ENCODE peak calls at places on chromosomes 13 and 19, in six cellular contexts. U is hypothalamus, A is substantia nigra, Y is suprapubic skin, B is HEK293T, E is EH. K is an unnamed sample.

GRCh38 chr13:86601351-86601750 is 802.1 kb upstream of the SLITRK6 start:
- DNase-seq in U (no peak), E (no peak), B (no peak), Y (no peak), A (no peak), K (no peak)

GRCh38 chr19:988081-988480 is 3.9 kb downstream of the WDR18 start:
- DNase-seq in B (no peak), A (no peak), Y (no peak), U (no peak), E (no peak), K (no peak)

GRCh38 chr13:22055259-22055658 is 384.4 kb downstream of the FGF9 start:
- DNase-seq in U (no peak), Y (no peak), A (no peak), B (no peak), E (no peak), K (no peak)

GRCh38 chr19:44955500-44956439 is 590 bp downstream of the CLPTM1 start:
- DNase-seq in A (no peak), E (peak), B (no peak), Y (no peak), U (no peak), K (no peak)

GRCh38 chr19:47012620-47013019 is 7.0 kb upstream of the NPAS1 start:
- DNase-seq in Y (no peak), E (no peak), B (no peak), A (no peak), U (no peak), K (no peak)

GRCh38 chr13:113547248-113547971 is 37.1 kb upstream of the TFDP1 start:
- DNase-seq in Y (no peak), U (no peak), A (no peak), E (peak), B (no peak), K (no peak)

GRCh38 chr19:31350693-31351211 is 1.5 kb upstream of the TSHZ3 start:
- DNase-seq in E (peak), U (peak), A (no peak), Y (no peak), B (peak), K (peak)

GRCh38 chr19:16168465-16169081 is 4.8 kb downstream of the CIB3 start:
- DNase-seq in E (no peak), Y (no peak), B (no peak), A (no peak), U (no peak), K (no peak)

GRCh38 chr13:33228645-33229445 is 56.7 kb downstream of the STARD13 start:
- DNase-seq in E (peak), A (no peak), B (peak), U (no peak), Y (no peak), K (no peak)

GRCh38 chr13:61276401-61276800 is 139.2 kb downstream of the PCDH20 start:
- DNase-seq in E (no peak), Y (no peak), B (no peak), A (no peak), U (no peak), K (no peak)

GRCh38 chr19:44596428-44597130 is 16.8 kb upstream of the IGSF23 start:
- DNase-seq in U (no peak), B (no peak), E (no peak), A (no peak), Y (no peak), K (no peak)

GRCh38 chr13:39825886-39826285 is 170.4 kb downstream of the COG6 start:
- DNase-seq in B (no peak), A (no peak), U (no peak), Y (no peak), E (no peak), K (no peak)

GRCh38 chr19:33772102-33772857 is 24.4 kb upstream of the KCTD15 start:
- DNase-seq in A (no peak), B (no peak), U (no peak), Y (no peak), E (no peak), K (no peak)

GRCh38 chr19:50558039-50558438 is 10.2 kb downstream of the LRRC4B start:
- DNase-seq in A (no peak), Y (no peak), U (no peak), E (no peak), B (no peak), K (no peak)

GRCh38 chr19:19444694-19445155 is 39.2 kb downstream of the GATAD2A start:
- DNase-seq in U (no peak), A (no peak), E (peak), Y (no peak), B (no peak), K (no peak)

GRCh38 chr13:38685974-38686571 is 804 bp upstream of the FREM2 start:
- DNase-seq in A (no peak), E (peak), B (peak), U (no peak), Y (no peak), K (no peak)

K was measured in C1 segment of cervical spinal cord.